ENCODE peak calls at places on chromosomes 13 and 19, in six cellular contexts. One of them, this sample, is unnamed.
A peak's percentile ranks its signal among the peaks of the same experiment; 100 is the strongest.

GRCh38 chr19:28170066-28170465 is 1042.9 kb downstream of the UQCRFS1 start:
- DNase-seq in astrocyte of the spinal cord: no peak
- DNase-seq in brain microvascular endothelial cell: no peak
- DNase-seq in endodermal cell: peak; percentile 47
- DNase-seq in BJ: no peak
- DNase-seq in Peyer's patch: no peak
- DNase-seq in this sample: no peak

GRCh38 chr13:36369268-36370107 is 23.3 kb upstream of the SPART start:
- DNase-seq in astrocyte of the spinal cord: peak; percentile 78
- DNase-seq in brain microvascular endothelial cell: no peak
- DNase-seq in endodermal cell: no peak
- DNase-seq in BJ: no peak
- DNase-seq in Peyer's patch: no peak
- DNase-seq in this sample: no peak

GRCh38 chr19:47097396-47098217 is 16.0 kb downstream of the ZC3H4 start:
- DNase-seq in astrocyte of the spinal cord: no peak
- DNase-seq in brain microvascular endothelial cell: no peak
- DNase-seq in endodermal cell: peak; percentile 49
- DNase-seq in BJ: no peak
- DNase-seq in Peyer's patch: no peak
- DNase-seq in this sample: no peak

GRCh38 chr13:20482275-20482761 is 43.3 kb downstream of the CRYL1 start:
- DNase-seq in astrocyte of the spinal cord: no peak
- DNase-seq in brain microvascular endothelial cell: no peak
- DNase-seq in endodermal cell: no peak
- DNase-seq in BJ: no peak
- DNase-seq in Peyer's patch: no peak
- DNase-seq in this sample: no peak

GRCh38 chr19:14091885-14092462 is 1.4 kb upstream of the SAMD1 start:
- DNase-seq in astrocyte of the spinal cord: no peak
- DNase-seq in brain microvascular endothelial cell: no peak
- DNase-seq in endodermal cell: peak; percentile 68
- DNase-seq in BJ: no peak
- DNase-seq in Peyer's patch: peak; percentile 63
- DNase-seq in this sample: no peak

GRCh38 chr19:35928507-35928906 is 7.7 kb upstream of the LRFN3 start:
- DNase-seq in astrocyte of the spinal cord: no peak
- DNase-seq in brain microvascular endothelial cell: no peak
- DNase-seq in endodermal cell: no peak
- DNase-seq in BJ: no peak
- DNase-seq in Peyer's patch: no peak
- DNase-seq in this sample: no peak

GRCh38 chr13:24997367-24997967 is 98.5 kb upstream of the PABPC3 start:
- DNase-seq in astrocyte of the spinal cord: peak; percentile 40
- DNase-seq in brain microvascular endothelial cell: peak; percentile 44
- DNase-seq in endodermal cell: no peak
- DNase-seq in BJ: no peak
- DNase-seq in Peyer's patch: no peak
- DNase-seq in this sample: peak; percentile 26

GRCh38 chr13:40667622-40667978 is 1.2 kb upstream of the FOXO1 start:
- DNase-seq in astrocyte of the spinal cord: no peak
- DNase-seq in brain microvascular endothelial cell: no peak
- DNase-seq in endodermal cell: peak; percentile 69
- DNase-seq in BJ: no peak
- DNase-seq in Peyer's patch: peak; percentile 55
- DNase-seq in this sample: no peak

GRCh38 chr13:81184556-81185265 is 843.8 kb upstream of the SPRY2 start:
- DNase-seq in astrocyte of the spinal cord: peak; percentile 52
- DNase-seq in brain microvascular endothelial cell: peak; percentile 11
- DNase-seq in endodermal cell: no peak
- DNase-seq in BJ: no peak
- DNase-seq in Peyer's patch: no peak
- DNase-seq in this sample: no peak

GRCh38 chr13:26561636-26562537 is 4.4 kb downstream of the WASF3 start:
- DNase-seq in astrocyte of the spinal cord: peak; percentile 60
- DNase-seq in brain microvascular endothelial cell: peak; percentile 53
- DNase-seq in endodermal cell: no peak
- DNase-seq in BJ: peak; percentile 87
- DNase-seq in Peyer's patch: no peak
- DNase-seq in this sample: peak; percentile 81

GRCh38 chr19:3057275-3057714 is 5.0 kb downstream of the TLE5 start:
- DNase-seq in astrocyte of the spinal cord: peak; percentile 73
- DNase-seq in brain microvascular endothelial cell: no peak
- DNase-seq in endodermal cell: peak; percentile 79
- DNase-seq in BJ: no peak
- DNase-seq in Peyer's patch: no peak
- DNase-seq in this sample: no peak

GRCh38 chr13:42883771-42884170 is 102.4 kb downstream of the FAM216B start:
- DNase-seq in astrocyte of the spinal cord: peak; percentile 51
- DNase-seq in brain microvascular endothelial cell: peak; percentile 63
- DNase-seq in endodermal cell: peak; percentile 56
- DNase-seq in BJ: no peak
- DNase-seq in Peyer's patch: no peak
- DNase-seq in this sample: peak; percentile 42

GRCh38 chr19:18672606-18673337 is 10.7 kb upstream of the CRTC1 start:
- DNase-seq in astrocyte of the spinal cord: peak; percentile 59
- DNase-seq in brain microvascular endothelial cell: no peak
- DNase-seq in endodermal cell: no peak
- DNase-seq in BJ: no peak
- DNase-seq in Peyer's patch: no peak
- DNase-seq in this sample: no peak
- TF ChIP-seq CTCF in astrocyte of the spinal cord: peak; percentile 52
- TF ChIP-seq CTCF in brain microvascular endothelial cell: peak; percentile 59
- TF ChIP-seq CTCF in endodermal cell: peak; percentile 63
- TF ChIP-seq CTCF in BJ: peak; percentile 30
- TF ChIP-seq CTCF in Peyer's patch: no peak
- TF ChIP-seq CTCF in this sample: peak; percentile 46

DNA sequence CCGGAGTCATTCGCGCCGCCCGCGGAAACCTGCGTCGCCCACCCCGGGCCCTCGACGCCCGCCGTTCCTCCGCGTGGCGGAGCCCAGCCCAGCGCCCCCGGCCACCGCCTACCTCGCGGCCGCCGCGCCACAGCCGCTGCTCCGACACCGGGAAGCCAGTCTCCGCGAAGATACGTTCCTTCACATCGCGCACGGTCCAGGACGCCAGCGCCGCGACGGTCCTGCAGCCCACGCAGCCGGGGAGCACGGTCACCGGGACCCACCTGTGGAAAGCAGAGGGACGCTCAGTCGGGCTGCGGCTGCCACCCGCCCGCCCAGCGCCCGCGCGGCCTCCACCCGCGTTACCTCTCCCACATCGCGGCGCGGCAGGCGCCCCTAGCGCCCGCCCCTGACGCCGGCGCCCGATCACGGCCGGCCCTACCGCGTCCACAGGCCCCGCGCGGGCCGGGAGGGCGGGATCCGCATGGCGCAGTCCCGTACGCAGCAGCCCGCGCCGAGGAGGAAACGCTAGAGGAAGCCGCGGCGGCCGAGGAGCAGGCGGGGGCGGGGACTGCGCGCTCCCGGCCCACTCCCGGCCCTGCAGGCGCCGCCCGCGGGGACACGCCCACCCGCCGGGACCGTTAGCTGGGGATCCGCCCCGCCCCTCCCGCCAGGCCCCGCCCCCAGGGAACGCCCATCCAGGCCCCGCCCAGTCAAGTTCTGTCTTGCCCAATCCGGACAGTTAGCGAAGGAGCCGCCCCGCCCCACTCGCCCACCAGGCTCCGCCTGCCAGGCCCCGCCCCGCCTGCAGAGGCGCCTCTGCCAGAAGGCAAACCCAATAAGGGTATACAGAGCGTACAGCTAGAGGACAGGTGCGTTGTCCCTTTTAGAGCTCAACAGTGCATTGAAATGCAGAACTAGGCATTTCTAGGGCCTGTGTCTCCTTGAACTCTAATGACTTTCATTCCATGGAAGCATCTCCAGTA is 58.2 kb downstream of the SACS start:
- DNase-seq in astrocyte of the spinal cord: peak; percentile 97
- DNase-seq in brain microvascular endothelial cell: peak; percentile 94
- DNase-seq in endodermal cell: peak; percentile 99
- DNase-seq in BJ: peak; percentile 73
- DNase-seq in Peyer's patch: peak; percentile 97
- DNase-seq in this sample: peak; percentile 90
- TF ChIP-seq CTCF in astrocyte of the spinal cord: no peak
- TF ChIP-seq CTCF in brain microvascular endothelial cell: no peak
- TF ChIP-seq CTCF in endodermal cell: peak; percentile 60
- TF ChIP-seq CTCF in BJ: peak; percentile 2
- TF ChIP-seq CTCF in Peyer's patch: peak; percentile 31
- TF ChIP-seq CTCF in this sample: peak; percentile 67

DNA sequence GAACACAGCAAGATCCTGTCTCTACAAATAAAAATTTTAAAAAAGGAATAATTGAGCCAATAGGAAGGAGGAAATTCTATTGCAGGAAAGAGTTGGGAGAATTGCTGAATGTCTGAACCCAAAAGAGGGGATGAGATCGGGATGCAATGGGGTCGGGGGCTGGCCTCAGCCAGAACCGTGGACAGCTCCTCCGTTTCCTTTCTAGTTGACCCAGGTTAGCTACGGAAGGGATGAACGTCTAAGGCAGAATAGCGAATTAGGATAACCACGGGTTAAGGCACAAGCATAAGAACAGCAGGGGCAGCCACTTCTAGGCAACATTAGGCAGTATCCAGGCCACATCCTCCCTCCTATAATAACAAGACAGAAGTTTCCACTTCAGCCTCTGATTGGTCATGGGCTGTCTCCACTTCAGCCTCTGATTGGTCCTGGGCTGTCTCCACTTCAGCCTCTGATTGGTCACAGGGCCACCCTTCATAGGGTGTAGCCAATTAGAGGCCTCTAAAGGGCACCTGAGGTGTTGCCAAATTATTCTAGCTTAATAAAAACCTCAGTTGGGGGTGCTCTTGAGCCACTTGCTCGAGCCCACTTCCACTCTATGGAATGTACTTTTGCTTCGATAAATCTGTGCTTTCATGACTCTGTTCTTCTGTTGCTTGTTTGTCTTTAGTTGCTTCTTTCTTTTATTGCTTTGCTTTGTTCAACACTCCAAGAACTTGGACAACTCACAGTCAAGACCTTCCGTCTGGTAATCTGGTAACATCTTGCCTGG is 24.9 kb upstream of the TPM4 start:
- DNase-seq in astrocyte of the spinal cord: no peak
- DNase-seq in brain microvascular endothelial cell: no peak
- DNase-seq in endodermal cell: peak; percentile 73
- DNase-seq in BJ: no peak
- DNase-seq in Peyer's patch: no peak
- DNase-seq in this sample: no peak
- TF ChIP-seq CTCF in astrocyte of the spinal cord: no peak
- TF ChIP-seq CTCF in brain microvascular endothelial cell: no peak
- TF ChIP-seq CTCF in endodermal cell: no peak
- TF ChIP-seq CTCF in BJ: no peak
- TF ChIP-seq CTCF in Peyer's patch: no peak
- TF ChIP-seq CTCF in this sample: no peak

GRCh38 chr19:12047868-12048267 is 4.9 kb downstream of the ZNF878 start:
- DNase-seq in astrocyte of the spinal cord: no peak
- DNase-seq in brain microvascular endothelial cell: no peak
- DNase-seq in endodermal cell: no peak
- DNase-seq in BJ: no peak
- DNase-seq in Peyer's patch: no peak
- DNase-seq in this sample: no peak

GRCh38 chr19:12052057-12052570 is 647 bp downstream of the ZNF878 start:
- DNase-seq in astrocyte of the spinal cord: no peak
- DNase-seq in brain microvascular endothelial cell: no peak
- DNase-seq in endodermal cell: no peak
- DNase-seq in BJ: no peak
- DNase-seq in Peyer's patch: no peak
- DNase-seq in this sample: peak; percentile 21

GRCh38 chr19:12055784-12056183 is 3.0 kb upstream of the ZNF878 start:
- DNase-seq in astrocyte of the spinal cord: no peak
- DNase-seq in brain microvascular endothelial cell: no peak
- DNase-seq in endodermal cell: no peak
- DNase-seq in BJ: no peak
- DNase-seq in Peyer's patch: no peak
- DNase-seq in this sample: no peak

GRCh38 chr19:12052571-12053169 is at the start of gene ZNF878:
- DNase-seq in astrocyte of the spinal cord: peak; percentile 83
- DNase-seq in brain microvascular endothelial cell: peak; percentile 81
- DNase-seq in endodermal cell: peak; percentile 98
- DNase-seq in BJ: peak; percentile 42
- DNase-seq in Peyer's patch: peak; percentile 86
- DNase-seq in this sample: peak; percentile 66
- TF ChIP-seq CTCF in astrocyte of the spinal cord: peak; percentile 14
- TF ChIP-seq CTCF in brain microvascular endothelial cell: no peak
- TF ChIP-seq CTCF in endodermal cell: peak; percentile 67
- TF ChIP-seq CTCF in BJ: peak; percentile 7
- TF ChIP-seq CTCF in Peyer's patch: no peak
- TF ChIP-seq CTCF in this sample: no peak

DNA sequence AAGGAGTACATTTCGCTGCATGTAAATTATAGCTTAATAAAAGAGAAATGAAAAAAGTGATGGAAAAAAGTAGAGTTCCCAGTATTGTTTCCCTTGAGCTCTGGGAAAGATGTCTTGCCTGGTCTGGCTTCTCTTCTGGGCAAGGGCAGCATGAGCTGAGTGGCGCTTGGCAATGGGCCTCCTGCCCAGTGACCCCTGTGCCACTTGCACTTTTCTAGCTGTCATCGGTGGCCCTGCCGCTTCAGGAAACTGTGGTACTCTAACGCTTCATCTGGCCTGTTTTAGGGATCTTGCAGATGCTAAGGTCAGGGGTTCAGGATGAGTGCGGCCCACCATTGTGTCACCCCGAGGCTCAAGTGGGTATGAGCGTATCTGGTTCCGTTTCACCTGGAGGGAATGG is 161.4 kb downstream of the MTUS2 start:
- DNase-seq in astrocyte of the spinal cord: no peak
- DNase-seq in brain microvascular endothelial cell: no peak
- DNase-seq in endodermal cell: no peak
- DNase-seq in BJ: no peak
- DNase-seq in Peyer's patch: no peak
- DNase-seq in this sample: no peak
- TF ChIP-seq CTCF in astrocyte of the spinal cord: no peak
- TF ChIP-seq CTCF in brain microvascular endothelial cell: no peak
- TF ChIP-seq CTCF in endodermal cell: no peak
- TF ChIP-seq CTCF in BJ: no peak
- TF ChIP-seq CTCF in Peyer's patch: no peak
- TF ChIP-seq CTCF in this sample: no peak

DNA sequence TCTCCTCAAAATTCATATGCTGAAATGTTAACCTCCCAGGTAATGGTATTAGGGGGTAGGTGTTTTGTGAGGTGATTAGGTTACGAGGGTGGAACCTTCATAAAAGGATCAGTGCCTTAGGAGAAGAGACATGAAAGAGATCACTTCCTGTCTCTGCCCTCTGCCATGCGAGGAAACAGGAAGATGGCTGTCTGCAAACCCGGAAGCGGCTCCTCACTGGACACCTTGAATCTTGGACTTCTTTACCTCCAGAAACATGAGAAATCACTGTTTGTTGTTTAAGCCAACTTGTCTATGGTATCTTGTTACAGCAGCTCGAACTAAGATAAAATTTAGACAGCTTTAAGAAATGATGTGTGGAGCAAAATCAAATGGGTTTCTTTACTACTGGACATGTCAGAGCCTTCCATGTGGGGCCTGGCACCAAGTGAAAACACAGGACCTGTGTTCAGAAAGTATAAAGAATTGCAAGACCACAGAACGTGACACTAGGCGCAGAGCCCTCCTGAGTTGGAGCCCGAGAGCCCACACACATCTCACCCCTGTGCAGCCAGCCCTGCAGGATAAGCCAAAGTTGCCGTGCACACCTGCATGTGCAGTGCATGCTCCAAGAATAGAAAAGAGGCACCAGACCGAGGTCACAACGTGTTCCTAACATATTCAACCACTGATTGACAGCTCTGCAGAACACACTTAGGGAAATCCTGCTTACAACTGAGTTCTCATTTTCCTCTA is 112.5 kb upstream of the UQCRFS1 start:
- DNase-seq in astrocyte of the spinal cord: no peak
- DNase-seq in brain microvascular endothelial cell: no peak
- DNase-seq in endodermal cell: no peak
- DNase-seq in BJ: no peak
- DNase-seq in Peyer's patch: no peak
- DNase-seq in this sample: no peak
- TF ChIP-seq CTCF in astrocyte of the spinal cord: no peak
- TF ChIP-seq CTCF in brain microvascular endothelial cell: no peak
- TF ChIP-seq CTCF in endodermal cell: no peak
- TF ChIP-seq CTCF in BJ: no peak
- TF ChIP-seq CTCF in Peyer's patch: no peak
- TF ChIP-seq CTCF in this sample: no peak

GRCh38 chr13:97192166-97192565 is 30.0 kb upstream of the MBNL2 start:
- DNase-seq in astrocyte of the spinal cord: no peak
- DNase-seq in brain microvascular endothelial cell: no peak
- DNase-seq in endodermal cell: no peak
- DNase-seq in BJ: no peak
- DNase-seq in Peyer's patch: no peak
- DNase-seq in this sample: no peak
- TF ChIP-seq CTCF in astrocyte of the spinal cord: no peak
- TF ChIP-seq CTCF in brain microvascular endothelial cell: no peak
- TF ChIP-seq CTCF in endodermal cell: no peak
- TF ChIP-seq CTCF in BJ: no peak
- TF ChIP-seq CTCF in Peyer's patch: no peak
- TF ChIP-seq CTCF in this sample: no peak